ENCODE peak calls at places on chromosomes 12 and 14, in four cellular contexts. P is Peyer's patch, E is SK-N-MC, F is ovary. C is an unnamed sample.

GRCh38 chr12:85814116-85814515 is 22.1 kb downstream of the RASSF9 start:
- DNase-seq in P (no peak), E (no peak), F (no peak), C (no peak)

GRCh38 chr12:30996255-30996654 is 69.7 kb downstream of the TSPAN11 start:
- DNase-seq in P (no peak), E (no peak), F (no peak), C (no peak)

GRCh38 chr12:105292705-105293104 is 37.8 kb upstream of the C12orf75 start:
- DNase-seq in P (no peak), E (no peak), F (no peak), C (no peak)

GRCh38 chr12:90245396-90245795 is 536.8 kb upstream of the ATP2B1 start:
- DNase-seq in P (no peak), E (no peak), F (no peak), C (no peak)

GRCh38 chr14:84421611-84422010 is 1108.3 kb upstream of the FLRT2 start:
- DNase-seq in P (no peak), E (no peak), F (no peak), C (no peak)

GRCh38 chr12:53424626-53425514 is 1.2 kb downstream of the AMHR2 start:
- DNase-seq in P (no peak), E (no peak), F (peak), C (no peak)

GRCh38 chr14:105426416-105427130 is 6.9 kb downstream of the MTA1 start:
- DNase-seq in P (no peak), E (no peak), F (no peak), C (no peak)

GRCh38 chr12:55664826-55665225 is 28.1 kb downstream of the OR10P1 start:
- DNase-seq in P (no peak), E (no peak), F (no peak), C (no peak)

GRCh38 chr14:100031506-100032281 is 33.5 kb upstream of the EVL start:
- DNase-seq in P (no peak), E (peak), F (no peak), C (no peak)

GRCh38 chr12:43309845-43310405 is 242.1 kb downstream of the ADAMTS20 start:
- DNase-seq in P (no peak), E (no peak), F (no peak), C (no peak)

GRCh38 chr12:89863332-89863938 is 154.8 kb upstream of the ATP2B1 start:
- DNase-seq in P (peak), E (no peak), F (no peak), C (peak)

GRCh38 chr14:103928011-103928890 is at the start of gene TDRD9:
- DNase-seq in P (no peak), E (no peak), F (no peak), C (no peak)

GRCh38 chr14:98932436-98933325 is 339.3 kb downstream of the BCL11B start:
- DNase-seq in P (no peak), E (no peak), F (no peak), C (no peak)

GRCh38 chr12:68175566-68176033 is 16.1 kb upstream of the IFNG start:
- DNase-seq in P (peak), E (no peak), F (no peak), C (peak)

GRCh38 chr12:105256011-105256410 is 20.0 kb upstream of the APPL2 start:
- DNase-seq in P (no peak), E (no peak), F (no peak), C (no peak)

GRCh38 chr14:29016050-29016900 is 249.7 kb downstream of the FOXG1 start:
- DNase-seq in P (no peak), E (peak), F (no peak), C (no peak)

GRCh38 chr14:36981832-36982528 is 190.4 kb downstream of the SLC25A21 start:
- DNase-seq in P (no peak), E (no peak), F (no peak), C (no peak)

GRCh38 chr14:101503431-101504095 is 57.7 kb upstream of the DIO3 start:
- DNase-seq in P (peak), E (no peak), F (peak), C (no peak)

GRCh38 chr14:59265808-59266207 is 77.3 kb downstream of the DAAM1 start:
- DNase-seq in P (peak), E (no peak), F (no peak), C (no peak)

GRCh38 chr14:22002860-22003284 is 329.3 kb upstream of the OR4E1 start:
- DNase-seq in P (peak), E (no peak), F (no peak), C (peak)

GRCh38 chr14:101499080-101499479 is 62.2 kb upstream of the DIO3 start:
- DNase-seq in P (peak), E (no peak), F (peak), C (no peak)

GRCh38 chr12:21456291-21456780 is 18.9 kb downstream of the PYROXD1 start:
- DNase-seq in P (no peak), E (no peak), F (no peak), C (no peak)

GRCh38 chr14:104293231-104293841 is 154.9 kb downstream of the KIF26A start:
- DNase-seq in P (peak), E (no peak), F (peak), C (no peak)

GRCh38 chr14:67837011-67837624 is 17.5 kb downstream of the RAD51B start:
- DNase-seq in P (peak), E (peak), F (peak), C (no peak)

GRCh38 chr14:51711505-51711904 is 59.8 kb downstream of the FRMD6 start:
- DNase-seq in P (no peak), E (no peak), F (no peak), C (no peak)

GRCh38 chr12:98238513-98238912 is 276.9 kb upstream of the TMPO start:
- DNase-seq in P (no peak), E (no peak), F (no peak), C (no peak)

GRCh38 chr12:124273630-124274029 is 21.3 kb upstream of the RFLNA start:
- DNase-seq in P (no peak), E (no peak), F (no peak), C (no peak)

GRCh38 chr12:50283924-50284236 is 560 bp upstream of the LIMA1 start:
- DNase-seq in P (no peak), E (no peak), F (no peak), C (no peak)

GRCh38 chr12:49121047-49121696 is 10.0 kb downstream of the TUBA1B start:
- DNase-seq in P (peak), E (no peak), F (no peak), C (no peak)

GRCh38 chr12:2647186-2647585 is 147.6 kb upstream of the FKBP4 start:
- DNase-seq in P (peak), E (no peak), F (no peak), C (no peak)

GRCh38 chr14:37585971-37586759 is 8.9 kb downstream of the FOXA1 start:
- DNase-seq in P (no peak), E (no peak), F (no peak), C (no peak)

GRCh38 chr14:39673141-39674133 is 241.2 kb upstream of the FBXO33 start:
- DNase-seq in P (no peak), E (no peak), F (no peak), C (no peak)

GRCh38 chr12:95538656-95539055 is 12.6 kb downstream of the USP44 start:
- DNase-seq in P (no peak), E (no peak), F (no peak), C (no peak)

GRCh38 chr12:51847830-51848727 is at the start of gene FIGNL2:
- DNase-seq in P (no peak), E (no peak), F (no peak), C (no peak)

GRCh38 chr12:97513921-97514320 is 51.3 kb downstream of the RMST start:
- DNase-seq in P (no peak), E (no peak), F (no peak), C (no peak)

GRCh38 chr12:24756479-24757024 is 192.3 kb downstream of the BCAT1 start:
- DNase-seq in P (no peak), E (no peak), F (no peak), C (no peak)

GRCh38 chr12:4212845-4213244 is 60.7 kb upstream of the CCND2 start:
- DNase-seq in P (no peak), E (no peak), F (no peak), C (no peak)

GRCh38 chr12:71183018-71183417 is 25.2 kb upstream of the TSPAN8 start:
- DNase-seq in P (no peak), E (no peak), F (no peak), C (no peak)

GRCh38 chr14:32933623-32933942 is 5.1 kb upstream of the NPAS3 start:
- DNase-seq in P (no peak), E (no peak), F (no peak), C (no peak)

DNA sequence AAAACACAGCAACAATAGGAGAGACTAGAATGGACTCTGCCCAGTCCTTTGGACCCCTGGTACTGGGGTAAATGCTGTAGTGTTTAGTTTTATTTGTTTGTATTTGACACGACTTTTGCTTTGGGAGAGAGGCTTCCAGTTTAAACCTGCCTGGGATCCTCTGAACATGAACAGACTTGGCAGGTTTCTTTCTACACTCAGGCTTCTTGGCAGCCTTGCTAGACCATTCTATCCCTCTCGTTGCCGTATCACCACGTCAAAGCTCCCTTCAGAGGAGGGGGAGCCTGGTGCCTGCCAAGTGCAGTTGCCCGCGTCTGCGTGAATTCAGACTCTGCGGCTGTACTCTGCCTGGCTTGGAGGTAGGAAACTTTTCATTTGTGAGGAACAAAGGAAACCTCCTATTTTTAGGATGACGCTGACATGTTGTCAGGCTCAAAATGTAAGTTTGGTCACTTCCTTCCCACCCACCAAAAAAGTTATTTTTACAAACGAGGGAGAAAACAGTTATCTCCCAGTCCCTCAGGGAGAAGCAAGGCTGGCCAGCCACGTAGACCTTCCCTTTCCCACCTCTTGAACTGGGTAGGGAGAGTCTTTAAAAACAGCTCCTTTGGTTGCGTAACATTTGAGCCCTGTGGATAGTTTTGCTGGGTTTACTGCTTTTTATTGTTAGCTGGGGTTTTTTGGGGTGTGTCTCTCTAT is 26.0 kb downstream of the CD9 start:
- DNase-seq in P (no peak), E (no peak), F (peak), C (no peak)
- H3K4me3 ChIP-seq in P (no peak), E (no peak), F (peak), C (no peak)

GRCh38 chr12:108770963-108771362 is 39.6 kb upstream of the CORO1C start:
- DNase-seq in P (no peak), E (no peak), F (no peak), C (no peak)

GRCh38 chr12:108772247-108772646 is 40.9 kb upstream of the CORO1C start:
- DNase-seq in P (no peak), E (no peak), F (no peak), C (no peak)

GRCh38 chr12:108766294-108766693 is 35.0 kb upstream of the CORO1C start:
- DNase-seq in P (no peak), E (no peak), F (no peak), C (no peak)

GRCh38 chr12:108770269-108770829 is 39.0 kb upstream of the CORO1C start:
- DNase-seq in P (no peak), E (no peak), F (no peak), C (no peak)

DNA sequence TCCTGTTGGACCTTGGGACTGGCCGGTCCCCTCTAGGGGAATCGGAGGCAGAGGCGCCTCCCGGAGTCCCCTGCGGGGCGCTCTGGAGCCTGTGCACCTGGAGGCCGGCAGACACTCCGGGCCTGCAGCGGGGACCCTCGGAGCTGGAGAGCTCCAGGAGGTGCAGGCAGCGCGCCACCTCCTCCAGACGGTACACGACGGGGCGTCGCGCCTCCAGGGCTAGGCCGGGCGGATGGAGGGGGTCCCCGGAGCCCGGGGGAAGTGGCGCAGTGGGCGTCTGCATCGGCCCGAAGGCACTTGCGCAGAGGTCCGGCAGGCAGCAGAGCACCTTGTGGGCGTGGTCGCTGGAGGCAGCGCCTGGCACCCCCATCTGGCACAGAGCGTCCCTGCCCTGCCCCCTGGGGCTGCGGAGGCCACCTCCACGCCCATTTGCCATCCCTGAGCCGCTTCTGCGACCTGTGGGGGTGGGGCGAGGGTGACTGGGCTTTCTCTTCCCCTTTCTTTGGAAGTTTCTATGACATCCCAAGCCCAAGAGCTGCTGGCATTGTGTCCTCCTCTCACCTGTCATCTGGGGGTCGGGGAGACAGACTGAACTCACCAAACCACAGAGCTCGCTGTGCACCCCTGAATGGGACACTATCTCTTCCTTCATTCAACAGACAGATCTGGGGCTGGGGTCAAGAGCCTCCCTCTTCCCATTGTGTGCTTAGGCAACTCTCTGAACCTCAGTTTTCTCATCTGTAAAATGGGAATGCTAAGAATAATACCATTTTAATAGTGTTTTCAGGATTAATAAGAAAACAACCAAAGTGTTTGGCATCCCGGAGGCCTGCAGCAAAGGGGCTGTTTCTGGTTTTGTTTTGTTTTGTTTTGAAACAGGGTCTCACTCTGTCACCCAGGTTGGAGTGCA is 37.5 kb upstream of the CORO1C start:
- DNase-seq in P (peak), E (no peak), F (no peak), C (no peak)
- H3K4me3 ChIP-seq in P (peak), E (no peak), F (peak), C (no peak)

GRCh38 chr14:73723799-73724621 is 9.8 kb upstream of the PNMA1 start:
- DNase-seq in P (peak), E (peak), F (peak), C (no peak)
- H3K4me3 ChIP-seq in P (no peak), E (peak), F (no peak), C (no peak)

GRCh38 chr12:45050751-45051489 is at the start of gene DBX2:
- DNase-seq in P (no peak), E (no peak), F (no peak), C (no peak)

GRCh38 chr12:45049912-45050318 is 984 bp downstream of the DBX2 start:
- DNase-seq in P (no peak), E (no peak), F (no peak), C (no peak)

GRCh38 chr12:45050331-45050750 is 558 bp downstream of the DBX2 start:
- DNase-seq in P (no peak), E (no peak), F (no peak), C (no peak)

DNA sequence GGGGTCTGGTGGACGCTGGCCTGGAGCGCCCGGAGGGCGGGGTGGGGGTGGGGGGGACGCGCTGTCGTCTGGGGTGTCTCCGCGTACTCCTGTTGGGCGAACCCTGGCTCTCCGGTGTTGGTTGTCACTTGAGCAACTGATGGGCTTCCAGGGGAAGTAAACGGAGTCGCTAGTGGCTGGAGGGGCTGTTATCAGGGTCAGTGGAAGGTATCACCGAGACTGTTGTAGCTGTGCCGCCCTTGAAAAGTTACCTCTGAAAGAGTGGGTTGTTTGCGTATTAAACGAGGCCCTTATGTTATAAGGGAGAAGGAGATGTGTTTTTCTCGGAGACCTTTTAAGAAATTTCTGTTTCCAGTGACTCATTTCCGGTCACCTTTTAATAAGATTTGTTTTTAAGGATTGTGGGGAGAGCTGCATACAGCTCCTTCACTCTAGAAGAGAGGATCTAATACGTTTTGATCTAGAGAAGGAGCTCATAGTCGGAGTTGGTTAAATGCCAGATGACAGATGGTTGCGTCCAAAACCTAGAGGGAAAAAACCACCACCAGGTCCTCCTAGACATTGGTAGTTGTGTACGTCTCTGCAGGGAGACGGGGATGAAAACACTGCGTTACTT is 699 bp upstream of the DBX2 start:
- DNase-seq in P (no peak), E (no peak), F (no peak), C (no peak)
- H3K4me3 ChIP-seq in P (no peak), E (peak), F (no peak), C (no peak)